ENCODE peak calls at places on chromosomes 3 and 15, in four cellular contexts. X is Karpas-422, K is right cardiac atrium, G is lower lobe of right lung. Z is an unnamed sample. For H3K4me1, the result is how much of the 10 kb centered on the place peaks cover.

GRCh38 chr3:15265655-15266509 is 59.8 kb downstream of the CAPN7 start:
- DNase-seq in X (no peak), K (no peak), G (no peak), Z (no peak)

GRCh38 chr3:97235179-97235578 is 420.8 kb downstream of the EPHA6 start:
- DNase-seq in X (no peak), K (no peak), G (no peak), Z (no peak)

GRCh38 chr3:122628567-122628966 is 51.1 kb downstream of the PARP15 start:
- DNase-seq in X (no peak), K (no peak), G (no peak), Z (no peak)

GRCh38 chr15:45573961-45574629 is 13.1 kb upstream of the BLOC1S6 start:
- DNase-seq in X (peak), K (no peak), G (no peak), Z (no peak)

GRCh38 chr3:186869253-186870235 is 27.0 kb downstream of the ADIPOQ start:
- DNase-seq in X (no peak), K (no peak), G (no peak), Z (no peak)

GRCh38 chr3:29552036-29552435 is 271.2 kb downstream of the RBMS3 start:
- DNase-seq in X (no peak), K (no peak), G (no peak), Z (no peak)

GRCh38 chr15:38912067-38912466 is 347.5 kb upstream of the RASGRP1 start:
- DNase-seq in X (no peak), K (no peak), G (no peak), Z (no peak)

GRCh38 chr15:57567909-57568308 is 23.8 kb upstream of the MYZAP start:
- DNase-seq in X (no peak), K (no peak), G (no peak), Z (no peak)

GRCh38 chr3:149374391-149374790 is 3.1 kb downstream of the TM4SF1 start:
- DNase-seq in X (no peak), K (no peak), G (no peak), Z (no peak)

GRCh38 chr3:14721126-14721864 is 46.4 kb downstream of the C3orf20 start:
- DNase-seq in X (no peak), K (no peak), G (no peak), Z (no peak)

GRCh38 chr3:119769394-119770149 is 12.3 kb upstream of the NR1I2 start:
- DNase-seq in X (no peak), K (no peak), G (no peak), Z (no peak)

GRCh38 chr3:134320749-134321148 is 53.5 kb downstream of the AMOTL2 start:
- DNase-seq in X (no peak), K (no peak), G (no peak), Z (no peak)

GRCh38 chr3:142623209-142623608 is 27.0 kb downstream of the PLS1 start:
- DNase-seq in X (no peak), K (no peak), G (no peak), Z (no peak)

GRCh38 chr3:56590814-56591213 is 33.8 kb downstream of the CCDC66 start:
- DNase-seq in X (no peak), K (no peak), G (no peak), Z (no peak)

GRCh38 chr15:34239151-34239761 is 14.4 kb downstream of the EMC4 start:
- DNase-seq in X (no peak), K (no peak), G (no peak), Z (peak)
- H3K4me3 ChIP-seq in X (no peak), K (no peak), G (no peak), Z (no peak)

GRCh38 chr3:61890586-61890985 is 329.2 kb downstream of the PTPRG start:
- DNase-seq in X (no peak), K (no peak), G (no peak), Z (no peak)
- H3K4me1 ChIP-seq in X (under half), K (under half), G (under half), Z (under half)

DNA sequence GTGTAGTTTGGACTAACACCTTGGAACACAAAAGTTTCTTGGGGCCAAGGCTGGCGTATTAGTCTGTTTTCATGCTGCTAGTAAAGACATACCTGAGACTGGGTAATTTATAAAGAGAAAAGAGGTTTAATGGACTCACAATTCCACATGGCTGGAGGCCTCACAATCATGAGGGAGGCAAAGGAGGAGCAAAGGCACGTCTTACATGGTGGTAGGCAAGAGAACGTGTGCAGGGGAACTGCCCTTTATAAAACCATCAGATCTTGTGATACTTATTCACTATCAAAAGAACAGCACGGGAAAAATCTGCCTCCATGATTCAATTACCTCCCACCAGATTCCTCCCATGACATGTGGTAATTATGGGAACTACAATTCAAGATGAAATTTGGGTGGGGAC is 9.4 kb upstream of the CCR2 start:
- DNase-seq in X (no peak), K (no peak), G (no peak), Z (no peak)
- H3K4me3 ChIP-seq in X (no peak), K (no peak), G (no peak), Z (no peak)

GRCh38 chr15:77454956-77455355 is 34.3 kb downstream of the HMG20A start:
- DNase-seq in X (no peak), K (no peak), G (no peak), Z (no peak)
- H3K4me1 ChIP-seq in X (under half), K (under half), G (under half), Z (under half)

Z was measured in RWPE2.